ENCODE peak calls at places on chromosome 12, in six cellular contexts. C, M, L, K, A and S are unnamed samples.

GRCh38 chr12:41189395-41190251 is 1.5 kb downstream of the PDZRN4 start:
- DNase-seq in C (no peak), M (peak), L (no peak), K (no peak), A (no peak), S (peak)

GRCh38 chr12:3207858-3208257 is 130.7 kb downstream of the TSPAN9 start:
- DNase-seq in C (no peak), M (no peak), L (no peak), K (no peak), A (no peak), S (no peak)

GRCh38 chr12:121590476-121591143 is 9.8 kb upstream of the KDM2B start:
- DNase-seq in C (no peak), M (no peak), L (no peak), K (peak), A (peak), S (no peak)

GRCh38 chr12:34400423-34400881 is 378.2 kb downstream of the ALG10 start:
- DNase-seq in C (peak), M (peak), L (peak), K (no peak), A (no peak), S (no peak)

GRCh38 chr12:89319111-89319510 is 33.2 kb downstream of the DUSP6 start:
- DNase-seq in C (peak), M (no peak), L (no peak), K (peak), A (no peak), S (no peak)

GRCh38 chr12:49624919-49625577 is 1.7 kb downstream of the PRPF40B start:
- DNase-seq in C (no peak), M (no peak), L (no peak), K (peak), A (no peak), S (no peak)

GRCh38 chr12:71935594-71935993 is 3.1 kb upstream of the TPH2 start:
- DNase-seq in C (no peak), M (no peak), L (no peak), K (no peak), A (no peak), S (no peak)

GRCh38 chr12:40010899-40011774 is 94.7 kb downstream of the SLC2A13 start:
- DNase-seq in C (no peak), M (peak), L (peak), K (peak), A (peak), S (peak)

GRCh38 chr12:31849090-31849687 is 110.0 kb upstream of the RESF1 start:
- DNase-seq in C (no peak), M (no peak), L (no peak), K (peak), A (no peak), S (no peak)

GRCh38 chr12:126069549-126070165 is 1004.4 kb downstream of the AACS start:
- DNase-seq in C (no peak), M (peak), L (peak), K (peak), A (peak), S (peak)

GRCh38 chr12:59780605-59781135 is 184.8 kb downstream of the SLC16A7 start:
- DNase-seq in C (no peak), M (no peak), L (no peak), K (peak), A (peak), S (peak)
- TF ChIP-seq CTCF in C (no peak), M (no peak), L (peak), K (peak), A (peak), S (no peak)

DNA sequence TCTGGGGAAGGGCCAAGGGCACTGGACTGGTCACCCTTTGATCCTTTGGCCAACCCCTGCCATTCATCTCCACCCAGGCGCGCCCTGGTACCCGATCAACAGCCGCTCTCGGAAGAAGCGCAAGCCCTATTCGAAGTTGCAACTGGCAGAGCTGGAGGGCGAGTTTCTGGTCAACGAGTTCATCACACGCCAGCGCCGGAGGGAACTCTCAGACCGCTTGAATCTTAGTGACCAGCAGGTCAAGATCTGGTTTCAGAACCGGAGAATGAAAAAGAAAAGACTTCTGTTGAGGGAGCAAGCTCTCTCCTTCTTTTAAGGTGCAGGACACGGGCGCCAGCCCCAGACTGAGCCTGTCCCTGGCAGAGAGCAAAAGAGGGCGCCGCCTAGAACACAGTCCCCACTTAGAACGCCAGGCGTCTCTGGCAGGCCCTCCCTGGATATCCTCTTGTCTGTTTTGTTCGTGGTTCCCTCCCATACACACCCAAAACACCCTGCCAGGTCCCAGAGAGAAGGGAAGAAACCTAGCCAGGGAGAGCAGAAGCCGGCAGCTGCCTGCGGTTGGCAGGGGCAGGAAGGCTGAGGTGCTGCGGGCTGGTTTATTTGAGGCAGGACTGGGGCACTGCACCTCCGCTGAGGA is 1.7 kb downstream of the HOXC12 start:
- DNase-seq in C (no peak), M (no peak), L (no peak), K (no peak), A (no peak), S (no peak)
- TF ChIP-seq CTCF in C (no peak), M (no peak), L (no peak), K (no peak), A (no peak), S (no peak)

GRCh38 chr12:100044266-100044665 is 59.5 kb upstream of the ANKS1B start:
- DNase-seq in C (no peak), M (no peak), L (no peak), K (no peak), A (no peak), S (no peak)
- TF ChIP-seq CTCF in C (no peak), M (no peak), L (no peak), K (no peak), A (no peak), S (no peak)

GRCh38 chr12:44873898-44874297 is 2.2 kb downstream of the NELL2 start:
- DNase-seq in C (no peak), M (no peak), L (no peak), K (peak), A (peak), S (no peak)
- TF ChIP-seq CTCF in C (no peak), M (no peak), L (no peak), K (no peak), A (peak), S (no peak)

GRCh38 chr12:321606-322326 is 59.1 kb upstream of the SLC6A13 start:
- DNase-seq in C (no peak), M (no peak), L (no peak), K (peak), A (no peak), S (no peak)
- TF ChIP-seq CTCF in C (no peak), M (no peak), L (no peak), K (peak), A (peak), S (no peak)

DNA sequence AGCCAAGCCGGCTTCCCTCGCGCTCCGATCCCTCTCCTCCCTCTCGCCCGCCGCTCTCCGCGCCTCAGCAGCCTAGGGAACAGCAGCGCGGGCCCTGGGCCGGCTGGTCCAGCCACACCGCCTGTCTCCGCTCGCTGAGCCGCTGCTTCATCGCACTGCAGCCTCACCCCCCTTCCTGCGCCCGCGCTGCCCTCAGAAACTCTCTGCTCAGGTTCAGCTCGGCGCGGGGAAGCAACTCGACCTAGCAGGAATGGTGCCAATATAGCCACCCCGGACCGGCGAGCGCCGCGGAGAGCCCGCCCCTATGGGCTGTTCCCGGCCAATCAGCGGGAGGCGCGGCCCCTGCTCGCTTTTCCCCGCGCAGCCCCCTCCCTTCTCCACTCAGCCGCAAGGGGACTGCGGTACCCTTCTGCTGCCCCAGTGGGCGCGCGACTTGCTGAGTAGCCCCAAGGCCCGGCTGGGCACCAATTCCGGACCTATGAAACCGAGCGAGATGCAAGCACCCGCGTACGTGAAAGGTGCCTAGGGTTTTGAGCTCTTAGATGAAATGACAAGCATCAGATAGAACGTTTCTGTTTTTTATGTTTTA is at the start of gene ADAMTS20:
- DNase-seq in C (no peak), M (no peak), L (no peak), K (peak), A (no peak), S (peak)
- TF ChIP-seq CTCF in C (no peak), M (no peak), L (no peak), K (no peak), A (no peak), S (no peak)

GRCh38 chr12:114662512-114663177 is 21.3 kb downstream of the TBX3 start:
- DNase-seq in C (peak), M (peak), L (peak), K (peak), A (peak), S (peak)
- TF ChIP-seq CTCF in C (peak), M (peak), L (peak), K (peak), A (peak), S (peak)

DNA sequence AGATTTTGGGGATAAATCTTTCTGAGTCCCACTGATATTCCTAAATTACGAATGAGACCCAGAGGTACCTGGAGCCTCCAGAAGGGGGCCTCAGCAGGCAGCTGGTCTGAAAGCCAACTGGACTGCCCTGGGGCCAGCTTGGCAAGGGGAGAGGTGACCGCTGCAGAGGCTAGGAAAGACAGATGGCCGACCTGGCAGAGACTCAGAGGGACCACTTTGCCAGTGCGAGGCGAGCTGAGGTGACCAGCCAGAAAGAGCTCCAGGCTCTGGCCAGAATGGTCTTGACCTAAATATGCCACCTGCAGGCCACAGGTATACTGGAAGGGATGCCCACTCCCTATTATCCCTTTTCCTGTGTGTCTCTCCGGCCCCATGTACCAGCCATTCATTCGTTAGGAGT is 256.8 kb upstream of the GARIN6 start:
- DNase-seq in C (no peak), M (no peak), L (no peak), K (no peak), A (no peak), S (peak)
- TF ChIP-seq CTCF in C (no peak), M (no peak), L (no peak), K (no peak), A (no peak), S (peak)